ENCODE peak calls at places on chromosomes 13 and 19, in four cellular contexts. P is HCT116, V is left lung, R is H9. U is an unnamed sample.

GRCh38 chr19:18657590-18658365 is 20.9 kb downstream of the KLHL26 start:
- DNase-seq in P (no peak), R (peak; percentile 52), V (no peak), U (peak; percentile 82)

GRCh38 chr19:35248310-35249145 is at the start of gene LSR:
- DNase-seq in V (peak; percentile 91), R (peak; percentile 95), P (peak; percentile 94), U (no peak)

GRCh38 chr13:95239293-95239692 is 62.0 kb downstream of the ABCC4 start:
- DNase-seq in P (no peak), V (no peak), R (no peak), U (no peak)

GRCh38 chr13:89003656-89004055 is 1332.5 kb downstream of the SLITRK5 start:
- DNase-seq in V (no peak), R (no peak), P (no peak), U (no peak)

GRCh38 chr19:2528543-2529173 is 52.7 kb downstream of the GADD45B start:
- DNase-seq in R (peak; percentile 21), P (no peak), V (peak; percentile 77), U (no peak)

GRCh38 chr19:1097810-1098176 is 2.6 kb upstream of the POLR2E start:
- DNase-seq in V (no peak), R (no peak), P (no peak), U (no peak)

GRCh38 chr19:21483589-21484170 is 21.7 kb upstream of the ZNF429 start:
- DNase-seq in V (peak; percentile 90), P (no peak), R (peak; percentile 84), U (peak; percentile 76)

GRCh38 chr19:42292042-42292960 is 9.6 kb upstream of the PRR19 start:
- DNase-seq in R (no peak), V (no peak), P (no peak), U (no peak)

GRCh38 chr19:42069619-42070293 is at the start of gene GRIK5:
- DNase-seq in P (no peak), R (peak; percentile 56), V (no peak), U (peak; percentile 78)

GRCh38 chr13:49833402-49833801 is 40.9 kb upstream of the KPNA3 start:
- DNase-seq in V (no peak), R (no peak), P (no peak), U (no peak)

GRCh38 chr13:74115138-74115537 is 19.1 kb downstream of the KLF12 start:
- DNase-seq in P (no peak), R (no peak), V (no peak), U (no peak)
- H3K4me1 ChIP-seq in P (no peaks in the 10 kb centered on the region), R (no peaks in the 10 kb centered on the region), V (no peaks in the 10 kb centered on the region), U (no peaks in the 10 kb centered on the region)

GRCh38 chr19:40163541-40164129 is 27.6 kb upstream of the MAP3K10 start:
- DNase-seq in R (no peak), V (no peak), P (no peak), U (no peak)

GRCh38 chr19:40162104-40162503 is 29.1 kb upstream of the MAP3K10 start:
- DNase-seq in R (no peak), V (no peak), P (no peak), U (no peak)

GRCh38 chr19:40159744-40160143 is 31.5 kb upstream of the MAP3K10 start:
- DNase-seq in R (no peak), P (no peak), V (no peak), U (no peak)

GRCh38 chr19:40165362-40165937 is 25.8 kb upstream of the MAP3K10 start:
- DNase-seq in V (peak; percentile 81), R (peak; percentile 89), P (peak; percentile 44), U (no peak)
- H3K27ac ChIP-seq in V (no peak overlapping the region), R (no peak overlapping the region), P (no peak overlapping the region), U (no peak overlapping the region)

GRCh38 chr19:28618504-28618903 is 594.4 kb downstream of the UQCRFS1 start:
- DNase-seq in P (no peak), R (no peak), V (no peak), U (no peak)

GRCh38 chr19:28615966-28616365 is 597.0 kb downstream of the UQCRFS1 start:
- DNase-seq in P (no peak), R (no peak), V (no peak), U (no peak)

GRCh38 chr19:28614634-28615545 is 598.1 kb downstream of the UQCRFS1 start:
- DNase-seq in V (no peak), R (no peak), P (no peak), U (no peak)

GRCh38 chr19:28615546-28615916 is 597.4 kb downstream of the UQCRFS1 start:
- DNase-seq in R (no peak), P (no peak), V (no peak), U (no peak)

DNA sequence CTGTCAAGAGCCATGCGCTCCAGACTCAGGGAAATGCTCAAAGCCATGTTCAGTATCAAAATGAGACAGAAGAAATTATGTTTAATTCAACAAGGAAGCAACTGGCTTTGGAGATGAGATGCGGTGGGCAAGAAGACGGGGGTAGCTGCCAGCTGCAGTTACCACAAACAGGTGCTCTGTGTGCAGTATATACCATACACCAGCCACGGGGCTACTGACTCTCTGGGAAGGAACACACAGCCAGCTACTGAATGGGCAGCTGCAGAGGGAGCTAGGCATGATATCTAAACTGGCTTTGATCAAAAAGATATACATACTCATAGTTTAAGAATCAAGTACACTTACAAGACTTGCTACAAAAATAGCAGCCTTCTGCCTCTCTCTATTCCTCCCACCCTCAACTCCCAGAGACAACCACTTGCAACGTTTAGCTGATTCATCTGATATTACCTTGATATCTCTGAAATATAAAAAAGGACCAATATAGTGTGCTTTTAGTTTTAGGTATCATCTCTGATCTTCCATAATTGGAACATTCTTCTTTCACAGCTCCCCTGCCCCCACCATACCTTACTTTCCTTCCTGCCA is 593.0 kb downstream of the UQCRFS1 start:
- DNase-seq in P (no peak), R (no peak), V (no peak), U (no peak)
- H3K9me3 ChIP-seq in P (peaks cover 15% of the 10 kb centered on the region), R (no peaks in the 10 kb centered on the region), V (no peaks in the 10 kb centered on the region), U (no peaks in the 10 kb centered on the region)

DNA sequence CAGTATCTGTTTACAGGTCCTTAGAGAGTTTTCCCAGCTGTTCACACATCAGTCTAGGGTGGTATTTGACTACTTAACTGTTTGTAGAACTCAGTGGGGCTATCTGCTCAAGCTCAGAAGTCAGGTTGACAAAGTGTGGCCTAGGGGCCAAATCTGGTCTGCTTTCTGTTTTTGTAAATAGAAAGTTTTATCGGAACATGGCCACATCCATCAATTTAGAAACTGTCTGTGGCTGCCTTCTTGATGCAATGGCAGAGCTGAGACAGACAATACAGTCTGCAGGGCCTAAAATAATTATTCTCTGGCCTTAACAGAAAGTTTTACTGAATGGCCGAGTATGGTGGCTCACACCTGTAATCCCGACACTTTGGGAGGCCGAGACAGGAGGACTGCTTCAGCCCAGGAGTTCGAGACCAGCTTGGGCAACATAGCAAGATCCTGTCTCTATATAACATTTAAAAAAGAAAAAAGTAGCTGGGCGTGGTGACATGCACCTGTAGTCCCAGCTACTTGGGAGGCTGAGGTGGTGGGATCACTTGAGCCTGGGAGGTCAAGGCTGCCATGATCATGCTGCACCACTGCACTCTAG is 2.4 kb downstream of the SMG9 start:
- DNase-seq in V (no peak), P (no peak), R (no peak), U (no peak)
- H3K4me1 ChIP-seq in V (peaks cover 65% of the 10 kb centered on the region), P (peaks cover 61% of the 10 kb centered on the region), R (no peaks in the 10 kb centered on the region), U (no peaks in the 10 kb centered on the region)

GRCh38 chr13:54248306-54248705 is 1219.7 kb downstream of the OLFM4 start:
- DNase-seq in R (no peak), P (no peak), V (no peak), U (no peak)
- H3K27ac ChIP-seq in R (no peak overlapping the region), P (no peak overlapping the region), V (no peak overlapping the region), U (no peak overlapping the region)

GRCh38 chr19:52451241-52451640 is 2.1 kb upstream of the ZNF578 start:
- DNase-seq in P (no peak), V (no peak), R (no peak), U (no peak)

DNA sequence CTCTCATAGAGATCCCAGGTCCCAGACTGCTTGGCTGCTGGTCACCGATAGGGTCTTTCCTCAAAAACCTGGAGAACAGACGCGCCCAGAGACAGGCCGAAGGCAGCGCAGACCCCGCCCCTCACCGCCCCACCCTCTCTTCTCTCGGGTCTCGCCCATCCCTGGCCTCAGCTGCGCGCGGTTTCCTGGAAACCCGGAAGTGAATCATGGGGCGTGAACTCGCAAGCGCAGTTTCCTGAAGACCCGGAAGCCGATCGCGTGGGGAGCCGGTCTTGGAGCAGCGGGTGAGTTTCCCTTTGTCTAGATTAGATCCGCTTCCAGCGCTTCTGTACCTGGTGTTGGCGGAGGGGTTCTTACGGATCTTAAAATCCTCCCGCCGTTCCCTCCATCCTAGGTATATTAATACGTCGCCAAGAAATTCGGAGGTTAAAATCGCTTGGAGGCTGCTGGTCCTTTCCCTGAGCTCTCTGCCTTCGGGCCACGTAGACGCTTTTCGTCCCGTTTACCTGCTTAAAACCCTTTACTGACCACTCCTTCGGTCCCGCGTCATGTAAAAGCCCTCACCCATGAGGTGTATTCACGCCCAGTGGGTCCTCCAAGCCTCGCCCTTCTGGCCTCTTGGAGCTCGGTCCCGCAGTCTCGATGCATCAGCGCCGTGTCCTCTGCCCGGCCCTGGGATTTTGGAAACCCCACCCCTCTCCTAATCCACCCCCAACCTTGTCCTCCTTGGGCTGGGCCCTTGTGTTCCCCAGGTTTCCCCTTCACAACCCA is at the start of gene ZNF578:
- DNase-seq in V (peak; percentile 80), R (no peak), P (no peak), U (peak; percentile 85)
- H3K9me3 ChIP-seq in V (peaks cover 4% of the 10 kb centered on the region), R (peaks cover 55% of the 10 kb centered on the region), P (peaks cover 25% of the 10 kb centered on the region), U (peaks cover 37% of the 10 kb centered on the region)

U was measured in sigmoid colon.